ENCODE peak calls at places on chromosomes 2 and 18, in seven cellular contexts. R is mammary epithelial cell; G is cardiac muscle cell; B is fibroblast of lung; Y is CD8-positive, alpha-beta T cell; V is pancreas; L is uterus. N is an unnamed sample.

GRCh38 chr2:159133795-159134194 is 152.7 kb downstream of the WDSUB1 start:
- DNase-seq in B (no peak), Y (no peak), L (no peak), G (no peak), V (no peak), R (no peak), N (no peak)

GRCh38 chr18:7946724-7947377 is 379.7 kb downstream of the PTPRM start:
- DNase-seq in B (peak; percentile 79), V (no peak), Y (no peak), R (peak; percentile 71), L (no peak), G (peak; percentile 42), N (peak; percentile 45)

GRCh38 chr2:71597749-71598148 is 144.4 kb downstream of the DYSF start:
- DNase-seq in V (no peak), Y (no peak), R (no peak), L (no peak), B (no peak), G (no peak), N (no peak)

GRCh38 chr18:60018801-60019462 is 119.1 kb downstream of the PMAIP1 start:
- DNase-seq in R (no peak), Y (no peak), G (no peak), V (no peak), B (peak; percentile 71), L (no peak), N (no peak)

GRCh38 chr2:219483451-219484342 is 15.0 kb upstream of the GMPPA start:
- DNase-seq in G (no peak), Y (no peak), R (no peak), L (no peak), B (no peak), V (peak; percentile 59), N (no peak)

GRCh38 chr2:45330617-45331016 is 280.4 kb downstream of the SRBD1 start:
- DNase-seq in V (no peak), R (peak; percentile 12), B (no peak), L (no peak), G (no peak), Y (no peak), N (peak; percentile 34)

GRCh38 chr2:240501531-240501991 is 56.2 kb downstream of the ANKMY1 start:
- DNase-seq in R (no peak), G (no peak), B (no peak), V (peak; percentile 46), L (no peak), Y (no peak), N (no peak)

GRCh38 chr2:46632349-46632748 is 153.0 kb downstream of the TMEM247 start:
- DNase-seq in R (peak; percentile 41), B (peak; percentile 59), L (no peak), V (no peak), G (peak; percentile 24), Y (no peak), N (no peak)

GRCh38 chr18:44782617-44783016 is 101.9 kb downstream of the SETBP1 start:
- DNase-seq in G (no peak), L (no peak), B (no peak), R (no peak), V (no peak), Y (no peak), N (no peak)

GRCh38 chr2:166173263-166173662 is 45.4 kb upstream of the SCN1A start:
- DNase-seq in V (no peak), Y (no peak), L (no peak), B (no peak), G (no peak), R (no peak), N (no peak)

GRCh38 chr18:46437019-46437418 is 220.0 kb downstream of the LOXHD1 start:
- DNase-seq in B (no peak), R (no peak), V (no peak), L (no peak), G (no peak), Y (no peak), N (no peak)

GRCh38 chr2:240446618-240447175 is 11.2 kb downstream of the GPC1 start:
- DNase-seq in L (no peak), R (no peak), Y (no peak), V (no peak), G (no peak), B (no peak), N (no peak)

GRCh38 chr2:88170472-88170892 is 336 bp downstream of the THNSL2 start:
- DNase-seq in R (no peak), V (no peak), B (no peak), L (peak; percentile 34), G (no peak), Y (no peak), N (no peak)

GRCh38 chr2:199901942-199902341 is 9.2 kb upstream of the C2orf69 start:
- DNase-seq in L (no peak), B (no peak), R (no peak), G (no peak), V (no peak), Y (no peak), N (no peak)

GRCh38 chr18:48949606-48950535 is 894 bp downstream of the SMAD7 start:
- DNase-seq in V (peak; percentile 76), R (peak; percentile 60), Y (no peak), L (no peak), G (no peak), B (no peak), N (no peak)

GRCh38 chr18:48947583-48947982 is 3.2 kb downstream of the SMAD7 start:
- DNase-seq in G (no peak), V (no peak), R (peak; percentile 54), B (no peak), L (no peak), Y (no peak), N (no peak)

GRCh38 chr18:48947102-48947501 is 3.7 kb downstream of the SMAD7 start:
- DNase-seq in V (no peak), L (no peak), B (no peak), R (no peak), G (no peak), Y (no peak), N (no peak)

GRCh38 chr18:48949051-48949605 is 1.6 kb downstream of the SMAD7 start:
- DNase-seq in R (peak; percentile 44), B (no peak), L (no peak), G (no peak), Y (peak; percentile 50), V (peak; percentile 74), N (no peak)

GRCh38 chr18:48948112-48949050 is 2.4 kb downstream of the SMAD7 start:
- DNase-seq in L (no peak), Y (peak; percentile 37), G (peak; percentile 89), R (peak; percentile 51), B (peak; percentile 83), V (peak; percentile 83), N (no peak)
- H3K4me3 ChIP-seq in L (peak overlapping the region; percentile 51), Y (peak overlapping the region; percentile 58), G (peak overlapping the region; percentile 100), R (peak overlapping the region; percentile 65), B (peak overlapping the region; percentile 90), V (peak overlapping the region; percentile 83), N (peak overlapping the region; percentile 91)

DNA sequence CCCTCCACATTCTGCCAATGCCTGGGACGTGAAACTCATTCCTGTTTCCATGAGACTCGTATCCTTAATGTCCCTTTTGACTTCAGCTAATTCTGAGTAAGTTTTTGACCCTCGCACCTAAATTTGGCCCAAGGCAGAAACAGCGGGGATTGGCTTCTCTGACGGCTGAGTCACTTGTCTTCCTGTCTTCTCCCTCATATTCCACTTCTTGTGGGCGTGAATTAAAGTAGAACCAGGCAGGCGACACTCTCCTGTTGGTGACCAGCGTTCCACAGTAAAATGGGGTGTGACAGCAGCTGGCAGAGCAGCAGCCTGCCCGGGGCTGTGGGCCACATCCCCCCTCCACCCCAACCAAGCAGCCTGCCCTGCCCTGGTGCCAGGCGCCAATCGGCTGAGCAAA is 15.5 kb downstream of the TTC32 start:
- DNase-seq in L (no peak), Y (no peak), V (no peak), G (no peak), R (no peak), B (no peak), N (no peak)
- H3K27me3 ChIP-seq in L (no peaks in the 10 kb centered on the region), Y (no peaks in the 10 kb centered on the region), V (no peaks in the 10 kb centered on the region), G (no peaks in the 10 kb centered on the region), R (no peaks in the 10 kb centered on the region), B (peaks cover 7% of the 10 kb centered on the region), N (no peaks in the 10 kb centered on the region)

DNA sequence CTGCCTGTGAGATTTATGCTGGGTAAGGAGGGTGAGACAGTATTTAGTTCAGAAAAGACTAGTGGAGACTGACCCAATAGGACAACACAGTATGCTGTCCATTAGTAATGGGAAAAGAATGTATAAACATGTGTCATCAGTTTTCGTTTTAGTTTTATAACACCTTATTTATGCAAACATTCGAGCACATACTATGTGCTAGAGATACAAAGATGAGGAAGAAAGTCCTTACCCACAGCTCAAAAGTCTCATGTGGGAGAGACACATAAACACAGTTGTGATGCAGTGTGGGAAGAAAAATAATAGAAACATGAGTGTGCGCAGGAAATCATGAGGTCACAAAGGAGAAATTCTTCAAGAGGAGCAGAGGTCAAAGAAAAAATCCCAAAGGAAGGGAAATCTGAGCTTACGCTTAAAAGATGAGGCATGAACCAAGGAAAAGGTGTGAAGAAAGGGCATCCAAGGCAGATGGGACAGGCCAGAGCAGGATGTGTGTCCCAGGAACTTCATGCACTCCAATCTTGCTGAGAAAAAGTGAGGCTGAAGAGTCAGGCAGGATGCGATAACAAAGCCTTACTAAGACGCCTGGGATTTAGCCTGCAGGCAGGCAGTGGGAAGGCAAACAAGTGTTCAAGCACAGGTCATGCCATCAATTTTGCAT is 8.1 kb downstream of the METTL21A start:
- DNase-seq in B (peak; percentile 89), Y (no peak), L (no peak), G (no peak), V (no peak), R (peak; percentile 60), N (no peak)
- H3K4me3 ChIP-seq in B (no peak overlapping the region), Y (no peak overlapping the region), L (no peak overlapping the region), G (no peak overlapping the region), V (no peak overlapping the region), R (no peak overlapping the region), N (no peak overlapping the region)

GRCh38 chr2:96501471-96501874 is 3.7 kb downstream of the NEURL3 start:
- DNase-seq in R (no peak), B (no peak), G (no peak), V (no peak), L (no peak), Y (no peak), N (no peak)
- H3K27me3 ChIP-seq in R (peaks cover 8% of the 10 kb centered on the region), B (peaks cover 34% of the 10 kb centered on the region), G (no peaks in the 10 kb centered on the region), V (no peaks in the 10 kb centered on the region), L (no peaks in the 10 kb centered on the region), Y (no peaks in the 10 kb centered on the region), N (peaks cover 12% of the 10 kb centered on the region)

DNA sequence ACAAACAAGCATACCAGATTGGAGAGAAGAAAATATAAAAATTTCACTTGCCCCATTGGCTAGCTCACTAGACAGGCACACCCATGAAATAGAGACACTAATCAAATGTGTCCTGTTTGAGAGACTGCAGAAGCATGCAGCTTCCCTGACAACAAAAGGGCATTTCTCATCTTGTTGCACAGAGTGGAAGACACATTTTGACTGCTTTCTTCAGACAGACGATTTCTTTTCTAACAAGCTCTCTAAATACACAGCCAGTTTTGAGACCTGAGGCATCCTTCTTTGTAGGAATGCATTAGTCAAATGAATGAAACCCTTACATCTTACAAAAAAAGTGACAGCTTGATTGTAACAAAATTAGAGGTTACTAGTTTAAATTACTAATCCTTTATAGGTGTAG is 1558.6 kb upstream of the NXPH2 start:
- DNase-seq in V (no peak), R (no peak), B (no peak), G (no peak), L (no peak), Y (no peak), N (no peak)
- H3K4me3 ChIP-seq in V (no peak overlapping the region), R (no peak overlapping the region), B (no peak overlapping the region), G (no peak overlapping the region), L (no peak overlapping the region), Y (no peak overlapping the region), N (no peak overlapping the region)

DNA sequence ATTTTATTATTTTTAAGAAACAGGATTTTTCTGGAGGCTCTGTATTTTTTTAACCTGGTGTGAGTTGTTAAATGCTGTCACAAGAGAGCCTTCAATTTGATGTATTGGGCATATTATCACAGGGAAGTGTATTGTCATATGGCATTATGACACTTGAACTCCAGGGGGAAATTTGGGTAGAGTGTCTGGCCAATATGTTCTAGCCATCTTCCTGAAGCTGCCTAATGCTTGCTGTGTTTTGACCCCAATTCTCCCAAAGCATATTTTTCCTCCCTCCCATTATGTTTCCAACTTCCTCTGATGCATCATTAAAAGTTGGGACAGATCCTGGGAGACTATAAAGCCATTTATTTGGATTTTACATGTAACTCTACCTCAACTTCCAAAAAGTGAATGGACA is 214.1 kb upstream of the SESTD1 start:
- DNase-seq in Y (no peak), L (no peak), R (no peak), B (no peak), V (no peak), G (no peak), N (no peak)
- H3K27me3 ChIP-seq in Y (no peaks in the 10 kb centered on the region), L (no peaks in the 10 kb centered on the region), R (no peaks in the 10 kb centered on the region), B (no peaks in the 10 kb centered on the region), V (no peaks in the 10 kb centered on the region), G (peaks cover 4% of the 10 kb centered on the region), N (no peaks in the 10 kb centered on the region)

N was measured in kidney epithelial cell.